ENCODE peak calls at places on chromosomes 12 and 14, in four cellular contexts. Q, D, U and Y are unnamed samples.

GRCh38 chr12:108305520-108305919 is 33.6 kb downstream of the CMKLR1 start:
- DNase-seq in U (no peak), Q (no peak), D (peak; percentile 15), Y (no peak)

GRCh38 chr12:113874999-113875561 is 91.0 kb downstream of the RBM19 start:
- DNase-seq in D (no peak), Q (no peak), U (no peak), Y (no peak)

GRCh38 chr12:111359231-111359913 is 9.5 kb downstream of the PHETA1 start:
- DNase-seq in U (no peak), D (no peak), Q (no peak), Y (no peak)

GRCh38 chr14:102241147-102241546 is 63.8 kb downstream of the MOK start:
- DNase-seq in Q (no peak), D (no peak), U (no peak), Y (no peak)

GRCh38 chr12:34401659-34402227 is 379.4 kb downstream of the ALG10 start:
- DNase-seq in D (peak; percentile 1), U (no peak), Q (peak; percentile 1), Y (peak; percentile 0)

GRCh38 chr14:25887251-25887908 is 710.5 kb downstream of the NOVA1 start:
- DNase-seq in D (no peak), U (no peak), Q (no peak), Y (no peak)

GRCh38 chr14:98945611-98946570 is 326.1 kb downstream of the BCL11B start:
- DNase-seq in U (no peak), D (no peak), Q (no peak), Y (no peak)

GRCh38 chr12:52121848-52122838 is 42.6 kb downstream of the SMIM41 start:
- DNase-seq in Q (peak; percentile 84), D (peak; percentile 73), U (no peak), Y (peak; percentile 80)

GRCh38 chr14:85534435-85534834 is 4.5 kb downstream of the FLRT2 start:
- DNase-seq in Q (peak; percentile 24), U (no peak), D (no peak), Y (no peak)

GRCh38 chr12:111143216-111143756 is 222.9 kb upstream of the MYL2 start:
- DNase-seq in U (no peak), Q (no peak), D (no peak), Y (no peak)

GRCh38 chr14:61640158-61640833 is 55.0 kb upstream of the HIF1A start:
- DNase-seq in D (no peak), U (no peak), Q (no peak), Y (no peak)

GRCh38 chr14:75319021-75319420 is 40.4 kb downstream of the FOS start:
- DNase-seq in Q (no peak), D (no peak), U (no peak), Y (no peak)

GRCh38 chr14:75322746-75323145 is 44.1 kb downstream of the FOS start:
- DNase-seq in Q (no peak), U (no peak), D (no peak), Y (no peak)

GRCh38 chr14:75328575-75328974 is 49.9 kb downstream of the FOS start:
- DNase-seq in D (no peak), U (peak; percentile 80), Q (no peak), Y (no peak)

GRCh38 chr14:75318353-75318752 is 39.7 kb downstream of the FOS start:
- DNase-seq in D (no peak), Q (no peak), U (no peak), Y (no peak)

DNA sequence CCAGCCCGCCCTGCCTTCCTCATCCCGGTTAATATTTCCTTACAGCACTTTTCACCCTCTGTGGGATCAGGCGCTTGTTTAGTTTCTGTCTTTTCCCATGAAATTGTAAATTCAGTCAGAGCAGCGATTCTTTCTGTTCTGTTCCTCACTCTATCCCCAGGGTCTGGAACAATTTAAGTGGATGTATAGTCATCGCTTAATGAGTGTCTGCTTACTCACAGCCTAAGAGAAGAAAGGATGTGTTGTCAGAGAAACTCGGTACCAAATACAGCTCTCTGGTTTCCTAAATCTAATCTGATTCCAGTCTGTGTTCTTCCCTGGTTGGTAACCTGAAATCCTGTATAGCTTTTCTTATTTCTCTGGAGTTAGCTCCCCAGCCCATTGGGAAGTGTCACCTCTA is 44.9 kb downstream of the FOS start:
- DNase-seq in U (no peak), Q (no peak), D (no peak), Y (no peak)
- TF ChIP-seq ELF4 in U (no peak), Q (no peak), D (no peak), Y (no peak)

GRCh38 chr12:58368001-58368400 is 426.6 kb downstream of the ATP23 start:
- DNase-seq in U (no peak), D (no peak), Q (no peak), Y (no peak)

GRCh38 chr12:58365087-58365390 is 423.7 kb downstream of the ATP23 start:
- DNase-seq in D (no peak), U (no peak), Q (no peak), Y (no peak)

GRCh38 chr12:58367041-58367440 is 425.7 kb downstream of the ATP23 start:
- DNase-seq in D (no peak), U (no peak), Q (no peak), Y (no peak)

GRCh38 chr12:58363971-58364370 is 422.6 kb downstream of the ATP23 start:
- DNase-seq in Q (no peak), D (no peak), U (no peak), Y (no peak)

GRCh38 chr12:58364389-58365086 is 423.2 kb downstream of the ATP23 start:
- DNase-seq in D (no peak), Q (no peak), U (no peak), Y (no peak)
- TF ChIP-seq ELF4 in D (no peak), Q (no peak), U (no peak), Y (no peak)

GRCh38 chr12:130529781-130530180 is 186.3 kb downstream of the RIMBP2 start:
- DNase-seq in D (no peak), U (no peak), Q (no peak), Y (no peak)

GRCh38 chr12:130525384-130526172 is 187.9 kb downstream of the PIWIL1 start:
- DNase-seq in U (no peak), Q (no peak), D (no peak), Y (no peak)

GRCh38 chr12:130523863-130524614 is 186.4 kb downstream of the PIWIL1 start:
- DNase-seq in Q (no peak), D (no peak), U (no peak), Y (no peak)

GRCh38 chr12:130524759-130525158 is 187.1 kb downstream of the PIWIL1 start:
- DNase-seq in D (no peak), U (no peak), Q (no peak), Y (no peak)

GRCh38 chr12:130526813-130527212 is 189.1 kb downstream of the PIWIL1 start:
- DNase-seq in D (peak; percentile 74), Q (peak; percentile 77), U (peak; percentile 14), Y (peak; percentile 64)
- TF ChIP-seq ELF4 in D (no peak), Q (no peak), U (no peak), Y (no peak)

GRCh38 chr12:26938660-26939185 is 453 bp downstream of the FGFR1OP2 start:
- DNase-seq in U (peak; percentile 35), D (peak; percentile 27), Q (no peak), Y (peak; percentile 13)
- TF ChIP-seq ELF4 in U (no peak), D (no peak), Q (no peak), Y (no peak)

GRCh38 chr14:99950191-99950590 is 115.0 kb upstream of the EVL start:
- DNase-seq in Q (no peak), D (no peak), U (no peak), Y (no peak)

GRCh38 chr14:99955826-99956455 is 109.3 kb upstream of the EVL start:
- DNase-seq in U (no peak), D (no peak), Q (no peak), Y (no peak)

GRCh38 chr14:99951085-99951484 is 114.1 kb upstream of the EVL start:
- DNase-seq in U (no peak), D (no peak), Q (no peak), Y (no peak)

GRCh38 chr14:99952453-99952852 is 112.8 kb upstream of the EVL start:
- DNase-seq in U (no peak), D (no peak), Q (no peak), Y (no peak)

DNA sequence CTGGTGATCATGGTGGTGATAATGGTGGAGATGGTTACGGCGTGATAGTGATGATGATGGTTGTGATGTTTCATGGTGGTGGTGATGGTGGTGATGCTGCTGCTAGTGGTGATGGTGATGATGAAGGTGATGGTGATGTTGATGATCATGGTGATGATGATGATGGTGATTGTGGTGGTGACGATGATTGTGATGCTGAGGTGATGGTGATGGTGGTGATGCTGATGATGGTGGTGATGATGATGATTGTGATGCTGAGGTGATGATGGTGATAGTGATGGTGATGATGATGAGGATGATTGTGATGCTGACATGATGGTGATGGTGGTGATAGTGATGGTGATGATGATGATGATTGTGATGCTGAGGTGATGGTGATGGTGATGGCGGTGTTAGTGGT is 113.2 kb upstream of the EVL start:
- DNase-seq in D (no peak), Q (no peak), U (no peak), Y (no peak)
- TF ChIP-seq ELF4 in D (peak; percentile 28), Q (no peak), U (no peak), Y (no peak)

GRCh38 chr14:23294734-23295561 is 7.7 kb downstream of the PPP1R3E start:
- DNase-seq in D (peak; percentile 21), U (peak; percentile 77), Q (peak; percentile 28), Y (peak; percentile 40)
- TF ChIP-seq ELF4 in D (peak; percentile 81), U (no peak), Q (no peak), Y (no peak)

GRCh38 chr14:71749613-71750238 is 182.5 kb upstream of the RGS6 start:
- DNase-seq in Q (no peak), U (no peak), D (no peak), Y (no peak)
- TF ChIP-seq ELF4 in Q (no peak), U (no peak), D (no peak), Y (no peak)

GRCh38 chr12:53599579-53599978 is 26.6 kb downstream of the ATF7 start:
- DNase-seq in U (no peak), D (no peak), Q (no peak), Y (no peak)

GRCh38 chr12:53600490-53601295 is 25.5 kb downstream of the ATF7 start:
- DNase-seq in D (no peak), Q (no peak), U (no peak), Y (no peak)

GRCh38 chr12:53593031-53593430 is 33.2 kb downstream of the ATF7 start:
- DNase-seq in Q (no peak), U (no peak), D (no peak), Y (no peak)

GRCh38 chr12:53595212-53595611 is 31.0 kb downstream of the ATF7 start:
- DNase-seq in Q (no peak), U (no peak), D (no peak), Y (no peak)

DNA sequence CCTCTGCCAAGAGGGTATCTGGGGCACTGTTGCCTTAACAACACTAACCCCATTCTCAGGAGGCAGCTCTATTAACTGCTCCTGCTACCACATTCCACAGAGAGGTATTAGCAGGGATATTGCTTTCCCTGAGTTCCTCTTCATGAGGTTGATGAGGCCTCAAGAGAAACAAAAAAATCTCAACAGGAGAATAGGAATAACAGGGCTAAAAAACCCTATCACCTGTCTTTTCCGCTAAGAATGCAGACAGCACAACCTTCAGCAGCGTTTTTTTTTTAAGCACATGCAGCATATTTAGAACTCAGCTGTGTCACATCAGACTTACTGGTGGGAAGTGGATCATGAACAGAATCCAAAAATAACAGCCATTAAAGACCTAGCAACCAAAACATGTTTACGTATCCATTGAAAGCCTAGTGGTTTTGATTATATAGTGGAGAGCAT is 29.2 kb downstream of the ATF7 start:
- DNase-seq in Q (no peak), D (no peak), U (no peak), Y (no peak)
- TF ChIP-seq ELF4 in Q (no peak), D (no peak), U (no peak), Y (no peak)

GRCh38 chr12:75550401-75550851 is 39.0 kb upstream of the KRR1 start:
- DNase-seq in Q (no peak), U (no peak), D (no peak), Y (no peak)
- TF ChIP-seq ELF4 in Q (no peak), U (no peak), D (no peak), Y (no peak)

GRCh38 chr14:96690713-96691383 is 106.3 kb upstream of the VRK1 start:
- DNase-seq in D (no peak), U (no peak), Q (no peak), Y (no peak)
- TF ChIP-seq ELF4 in D (no peak), U (no peak), Q (no peak), Y (no peak)